ENCODE peak calls at places on chromosome 21, in six cellular contexts. S is activated T-cell treated with anti-CD3 and anti-CD28 coated beads for 4 hours; C is HTR-8/SVneo; M is activated naive CD8-positive, alpha-beta T cell treated with anti-CD3 and anti-CD28 coated beads for 36 hours; Z is substantia nigra; N is MCF 10A. W is an unnamed sample.

GRCh38 chr21:14119038-14119437 is 91.7 kb downstream of the LIPI start:
- DNase-seq in S (no peak), C (no peak), M (no peak), Z (no peak), N (peak), W (peak)

GRCh38 chr21:44849616-44850130 is 23.8 kb downstream of the PTTG1IP start:
- DNase-seq in S (no peak), C (no peak), M (no peak), Z (no peak), N (no peak), W (no peak)

GRCh38 chr21:41318218-41318617 is 1.6 kb downstream of the FAM3B start:
- DNase-seq in S (no peak), C (no peak), M (no peak), Z (no peak), N (no peak), W (no peak)

GRCh38 chr21:29133241-29133640 is 2.8 kb downstream of the MAP3K7CL start:
- DNase-seq in S (no peak), C (no peak), M (no peak), Z (no peak), N (no peak), W (no peak)

GRCh38 chr21:26377111-26377694 is 195.9 kb downstream of the CYYR1 start:
- DNase-seq in S (no peak), C (no peak), M (no peak), Z (no peak), N (no peak), W (no peak)

GRCh38 chr21:29777155-29777554 is 162.6 kb downstream of the GRIK1 start:
- DNase-seq in S (no peak), C (no peak), M (no peak), Z (no peak), N (no peak), W (no peak)

GRCh38 chr21:35084869-35085268 is 35.8 kb upstream of the RUNX1 start:
- DNase-seq in S (no peak), C (peak), M (no peak), Z (no peak), N (peak), W (peak)

GRCh38 chr21:36732217-36732616 is 33.3 kb downstream of the SIM2 start:
- DNase-seq in S (no peak), C (no peak), M (no peak), Z (no peak), N (no peak), W (no peak)

GRCh38 chr21:41086551-41086950 is 81.4 kb upstream of the BACE2 start:
- DNase-seq in S (no peak), C (no peak), M (no peak), Z (no peak), N (no peak), W (no peak)

GRCh38 chr21:45154511-45155508 is 80.4 kb downstream of the ADARB1 start:
- DNase-seq in S (no peak), C (no peak), M (no peak), Z (no peak), N (peak), W (no peak)

W was measured in PC-9.